ENCODE peak calls at places on chromosomes 2 and 18, in four cellular contexts. C is mammary epithelial cell, T is RWPE1, E is B cell. L is an unnamed sample.

GRCh38 chr2:1886405-1886992 is 142.2 kb upstream of the PXDN start:
- DNase-seq in C (peak), T (peak), E (no peak), L (peak)

GRCh38 chr2:239291505-239292350 is 109.1 kb downstream of the HDAC4 start:
- DNase-seq in C (no peak), T (no peak), E (peak), L (no peak)

GRCh38 chr2:12636837-12637581 is 79.7 kb upstream of the TRIB2 start:
- DNase-seq in C (no peak), T (no peak), E (no peak), L (no peak)

GRCh38 chr2:227534714-227535113 is 62.8 kb downstream of the AGFG1 start:
- DNase-seq in C (no peak), T (no peak), E (peak), L (no peak)

GRCh38 chr2:64975232-64975791 is 13.9 kb upstream of the SLC1A4 start:
- DNase-seq in C (peak), T (peak), E (no peak), L (no peak)

GRCh38 chr2:175228179-175228578 is 46.7 kb upstream of the ATP5MC3 start:
- DNase-seq in C (no peak), T (no peak), E (no peak), L (no peak)

GRCh38 chr2:46661526-46661925 is 182.2 kb downstream of the TMEM247 start:
- DNase-seq in C (no peak), T (no peak), E (no peak), L (no peak)

GRCh38 chr2:215435809-215436704 is at the start of gene FN1:
- DNase-seq in C (peak), T (peak), E (peak), L (peak)

GRCh38 chr2:239302808-239303557 is 97.8 kb downstream of the HDAC4 start:
- DNase-seq in C (no peak), T (no peak), E (no peak), L (peak)

GRCh38 chr18:49560277-49561126 is 1.4 kb upstream of the LIPG start:
- DNase-seq in C (peak), T (peak), E (no peak), L (no peak)

GRCh38 chr2:216572582-216573578 is 60.3 kb upstream of the IGFBP2 start:
- DNase-seq in C (no peak), T (no peak), E (no peak), L (no peak)

GRCh38 chr2:228657807-228658402 is 476.4 kb upstream of the SPHKAP start:
- DNase-seq in C (peak), T (peak), E (no peak), L (no peak)

GRCh38 chr18:6854811-6855210 is 125.3 kb downstream of the ARHGAP28 start:
- DNase-seq in C (no peak), T (no peak), E (no peak), L (no peak)

GRCh38 chr2:242012956-242013764 is 143.6 kb downstream of the RTP5 start:
- DNase-seq in C (no peak), T (no peak), E (peak), L (no peak)

GRCh38 chr2:239825705-239825979 is 199.5 kb downstream of the NDUFA10 start:
- DNase-seq in C (no peak), T (no peak), E (no peak), L (no peak)

GRCh38 chr18:58615150-58616132 is 13.4 kb downstream of the ALPK2 start:
- DNase-seq in C (peak), T (no peak), E (no peak), L (peak)

GRCh38 chr2:222915092-222915957 is 54.5 kb downstream of the ACSL3 start:
- DNase-seq in C (no peak), T (no peak), E (no peak), L (no peak)

GRCh38 chr2:97716695-97717617 is 3.6 kb downstream of the ZAP70 start:
- DNase-seq in C (no peak), T (no peak), E (no peak), L (no peak)

GRCh38 chr2:159559034-159559433 is 57.3 kb downstream of the BAZ2B start:
- DNase-seq in C (no peak), T (no peak), E (no peak), L (no peak)

GRCh38 chr2:134586289-134586980 is 132.4 kb downstream of the TMEM163 start:
- DNase-seq in C (no peak), T (no peak), E (no peak), L (no peak)

GRCh38 chr2:104969564-104969963 is 68.3 kb upstream of the MRPS9 start:
- DNase-seq in C (peak), T (peak), E (no peak), L (no peak)

GRCh38 chr2:43009448-43009847 is 217.0 kb downstream of the ZFP36L2 start:
- DNase-seq in C (no peak), T (no peak), E (no peak), L (no peak)

GRCh38 chr2:128354731-128355470 is 36.2 kb upstream of the HS6ST1 start:
- DNase-seq in C (no peak), T (no peak), E (no peak), L (no peak)
- TF ChIP-seq CTCF in C (no peak), T (no peak), E (no peak), L (no peak)

GRCh38 chr2:161005170-161005569 is 155.1 kb upstream of the TANK start:
- DNase-seq in C (peak), T (no peak), E (no peak), L (no peak)

GRCh38 chr2:161008311-161008710 is 151.9 kb upstream of the TANK start:
- DNase-seq in C (no peak), T (no peak), E (no peak), L (no peak)

GRCh38 chr2:161004379-161004778 is 155.8 kb upstream of the TANK start:
- DNase-seq in C (no peak), T (peak), E (no peak), L (no peak)
- TF ChIP-seq CTCF in C (peak), T (no peak), E (no peak), L (peak)

GRCh38 chr2:232981356-232981755 is 31.7 kb downstream of the NGEF start:
- DNase-seq in C (peak), T (no peak), E (no peak), L (no peak)

GRCh38 chr2:232977438-232977971 is 35.6 kb downstream of the NGEF start:
- DNase-seq in C (no peak), T (no peak), E (no peak), L (no peak)

GRCh38 chr2:232980683-232981082 is 32.4 kb downstream of the NGEF start:
- DNase-seq in C (peak), T (no peak), E (no peak), L (no peak)

GRCh38 chr2:232981767-232982360 is 31.2 kb downstream of the NGEF start:
- DNase-seq in C (no peak), T (no peak), E (no peak), L (no peak)

DNA sequence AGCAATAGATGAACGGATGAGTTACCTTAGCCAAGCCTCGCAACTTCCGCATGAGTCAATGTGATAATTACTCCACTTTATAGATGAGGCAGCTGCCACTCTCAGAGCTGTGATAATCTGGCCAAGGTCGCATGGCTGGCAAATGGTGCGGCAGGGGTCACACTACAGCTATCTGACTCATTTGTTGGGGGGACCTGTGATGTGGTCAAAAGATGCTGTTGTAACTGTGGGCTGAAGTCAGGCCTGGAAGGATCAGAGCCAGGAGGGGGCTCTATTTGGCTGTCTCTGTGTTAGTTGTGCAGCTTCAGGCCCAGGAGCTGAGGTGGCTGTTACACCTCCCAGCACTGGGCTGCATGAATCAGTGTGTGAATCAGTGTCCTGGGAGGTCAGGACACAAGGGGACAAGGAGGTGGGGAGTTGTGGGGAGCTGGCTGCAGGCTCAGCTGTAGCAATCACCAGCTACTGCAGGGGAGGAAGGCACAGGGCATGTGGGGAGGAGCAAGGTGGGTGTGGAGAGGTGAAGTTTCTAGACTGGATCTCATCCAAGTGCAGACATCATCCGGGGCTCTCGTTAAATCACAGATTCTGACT is 33.1 kb downstream of the NGEF start:
- DNase-seq in C (peak), T (peak), E (no peak), L (no peak)
- TF ChIP-seq CTCF in C (no peak), T (no peak), E (no peak), L (no peak)

GRCh38 chr2:5365871-5366461 is 326.2 kb upstream of the SOX11 start:
- DNase-seq in C (peak), T (peak), E (no peak), L (peak)

GRCh38 chr2:5364361-5364760 is 327.8 kb upstream of the SOX11 start:
- DNase-seq in C (no peak), T (no peak), E (no peak), L (no peak)

GRCh38 chr2:5367321-5367720 is 324.9 kb upstream of the SOX11 start:
- DNase-seq in C (no peak), T (no peak), E (no peak), L (no peak)

GRCh38 chr2:5373200-5373599 is 319.0 kb upstream of the SOX11 start:
- DNase-seq in C (no peak), T (no peak), E (no peak), L (no peak)

DNA sequence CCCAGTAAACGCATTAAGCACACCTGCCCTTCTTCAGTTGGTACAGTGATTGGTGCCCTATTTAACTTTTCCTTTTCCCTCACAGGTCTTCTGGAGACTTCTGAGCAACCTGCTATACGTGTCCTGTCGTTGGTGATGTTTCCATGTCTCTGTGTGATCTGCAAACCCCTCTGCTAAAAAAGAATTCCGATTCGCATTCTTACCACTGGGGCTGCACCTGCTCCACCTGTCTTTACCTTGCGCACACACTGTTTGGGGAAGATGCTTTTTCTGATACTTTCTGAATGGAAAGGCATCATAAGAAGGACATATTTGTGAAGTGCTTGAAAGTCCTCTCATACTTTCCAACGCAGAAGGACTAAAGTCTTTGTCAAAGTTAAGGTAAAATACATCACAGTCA is 323.9 kb upstream of the SOX11 start:
- DNase-seq in C (no peak), T (no peak), E (no peak), L (no peak)
- TF ChIP-seq CTCF in C (no peak), T (no peak), E (no peak), L (no peak)

DNA sequence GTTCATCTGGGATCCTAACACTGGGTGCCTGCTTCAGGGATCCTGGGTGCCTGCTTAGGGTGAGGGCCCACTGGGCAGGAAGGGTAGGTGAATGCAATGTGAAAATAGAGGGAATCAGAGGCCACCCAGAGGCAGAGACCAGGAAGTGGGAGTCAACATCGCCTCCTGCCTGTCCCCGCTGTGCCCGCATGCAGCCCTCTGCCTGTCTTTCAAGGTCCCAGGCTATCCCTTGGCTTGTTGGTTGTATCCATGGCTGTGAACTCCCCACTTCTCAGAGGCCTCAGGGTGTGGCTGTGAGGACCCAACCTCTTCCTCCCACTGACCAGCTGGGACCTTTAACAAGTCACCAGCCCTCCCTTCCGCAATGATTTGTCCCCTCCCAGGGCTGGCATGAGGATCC is 26.5 kb downstream of the PSD4 start:
- DNase-seq in C (no peak), T (no peak), E (no peak), L (no peak)
- TF ChIP-seq CTCF in C (no peak), T (no peak), E (no peak), L (no peak)

DNA sequence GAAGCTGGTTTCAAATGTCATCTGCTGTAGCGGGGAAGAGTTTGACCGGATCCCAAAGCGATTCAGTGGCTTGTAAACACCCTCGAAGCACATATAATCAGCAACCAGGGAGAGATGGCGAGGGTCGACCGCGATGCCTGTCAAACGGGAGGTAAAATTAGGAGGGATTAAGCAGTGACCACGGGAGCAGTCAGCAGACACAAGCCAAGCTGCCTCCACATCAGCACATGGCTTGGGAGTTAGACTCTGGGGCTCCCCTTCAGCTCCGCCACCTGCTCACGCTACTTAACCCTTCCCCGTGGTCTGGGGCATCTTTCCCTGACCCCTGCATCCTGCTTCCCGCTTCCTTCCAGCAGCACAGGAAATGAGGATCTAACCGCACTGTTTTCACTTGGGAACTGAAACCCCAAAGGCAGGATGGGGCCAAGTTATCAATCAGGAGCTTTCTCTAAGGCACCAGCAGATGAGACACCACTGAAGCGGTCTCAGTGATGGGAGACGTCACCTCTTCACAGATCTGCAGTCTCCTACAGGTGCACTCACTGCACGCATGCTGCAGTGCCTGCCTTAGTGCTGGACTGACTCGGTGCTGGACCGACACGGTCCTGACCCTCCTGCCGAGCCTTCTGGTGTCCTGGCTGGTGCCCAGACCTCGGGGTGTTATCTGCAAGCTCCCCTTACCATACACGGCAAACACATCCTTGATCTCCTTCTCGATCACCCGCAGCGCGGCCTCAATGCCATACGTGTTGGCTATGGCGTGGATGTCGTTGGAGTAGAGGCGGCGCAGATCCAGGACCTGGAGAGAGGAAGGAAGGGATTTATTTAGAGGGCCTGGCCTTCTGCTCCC is 77.5 kb downstream of the POLR1A start:
- DNase-seq in C (no peak), T (no peak), E (no peak), L (no peak)
- TF ChIP-seq CTCF in C (no peak), T (no peak), E (no peak), L (no peak)

GRCh38 chr2:96536445-96537065 is at the start of gene ARID5A:
- DNase-seq in C (peak), T (peak), E (peak), L (peak)
- TF ChIP-seq CTCF in C (no peak), T (no peak), E (peak), L (no peak)

DNA sequence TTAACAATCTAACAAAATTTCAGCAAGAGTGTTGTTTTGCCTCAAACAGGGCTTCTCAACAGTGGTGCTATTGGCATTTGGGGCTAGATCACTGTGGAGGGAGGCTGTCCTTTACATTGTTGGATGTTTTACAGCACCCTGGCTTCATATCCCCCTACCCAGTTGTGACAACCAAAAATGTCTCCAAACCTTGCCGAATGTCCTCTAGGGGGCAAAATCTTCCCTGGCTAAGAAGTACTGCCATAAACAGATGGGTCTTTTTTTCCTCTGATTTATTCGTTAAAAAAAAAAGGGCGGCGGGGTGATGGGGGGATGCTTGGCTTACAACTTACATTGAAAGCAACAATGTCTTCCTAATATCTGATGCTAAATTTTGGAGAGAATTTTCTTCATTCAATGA is 207.6 kb upstream of the CCDC150 start:
- DNase-seq in C (no peak), T (peak), E (no peak), L (no peak)
- TF ChIP-seq CTCF in C (peak), T (no peak), E (no peak), L (no peak)

L was measured in GM13976.